ENCODE peak calls at places on chromosome 22, in ten cellular contexts. J, W, M, H, C, X, N, F, I and K are unnamed samples.

GRCh38 chr22:37998543-37998942 is 14.2 kb upstream of the SOX10 start:
- DNase-seq in J (no peak), I (no peak), C (no peak), F (no peak), M (no peak), W (no peak), N (no peak), H (no peak), X (no peak), K (no peak)

GRCh38 chr22:44003776-44004460 is 20.2 kb upstream of the PARVB start:
- DNase-seq in W (no peak), M (no peak), F (no peak), N (no peak), H (no peak), X (no peak), C (no peak), I (no peak), J (no peak), K (no peak)

GRCh38 chr22:20215742-20216141 is 52.4 kb downstream of the RTN4R start:
- DNase-seq in H (no peak), I (no peak), W (no peak), N (no peak), F (no peak), J (no peak), M (no peak), C (no peak), X (no peak), K (no peak)

GRCh38 chr22:43925433-43926348 is 2.1 kb downstream of the PNPLA3 start:
- DNase-seq in H (no peak), N (peak), C (no peak), X (no peak), J (no peak), M (peak), F (no peak), I (no peak), W (no peak), K (no peak)

GRCh38 chr22:46336119-46337078 is 885 bp downstream of the TRMU start:
- DNase-seq in C (peak), M (no peak), N (no peak), X (no peak), W (peak), I (peak), F (no peak), J (no peak), H (no peak), K (no peak)

GRCh38 chr22:16961477-16962186 is 46.4 kb downstream of the GAB4 start:
- DNase-seq in X (peak), N (no peak), W (no peak), J (no peak), I (no peak), M (no peak), C (no peak), H (peak), F (no peak), K (no peak)

GRCh38 chr22:35393116-35394010 is 6.6 kb upstream of the MCM5 start:
- DNase-seq in F (no peak), X (no peak), C (peak), N (no peak), M (no peak), J (no peak), W (no peak), H (no peak), I (no peak), K (no peak)

GRCh38 chr22:29144786-29145160 is 60.9 kb upstream of the EMID1 start:
- DNase-seq in C (no peak), N (no peak), H (no peak), J (no peak), X (no peak), I (no peak), F (no peak), M (no peak), W (no peak), K (no peak)

GRCh38 chr22:42805998-42806481 is 51.0 kb downstream of the ARFGAP3 start:
- DNase-seq in M (no peak), I (no peak), J (no peak), W (no peak), C (no peak), F (no peak), H (no peak), X (no peak), N (no peak), K (no peak)

GRCh38 chr22:45502215-45503070 is at the start of gene FBLN1:
- DNase-seq in F (no peak), M (peak), H (no peak), C (peak), W (peak), I (no peak), J (no peak), X (no peak), N (no peak), K (no peak)

GRCh38 chr22:19178065-19178658 is 374 bp downstream of the SLC25A1 start:
- DNase-seq in F (peak), J (peak), W (peak), M (peak), X (peak), N (no peak), I (peak), C (no peak), H (peak), K (no peak)

GRCh38 chr22:45312856-45313255 is 3.1 kb downstream of the FAM118A start:
- DNase-seq in M (no peak), C (no peak), I (no peak), N (no peak), J (no peak), W (no peak), X (no peak), H (no peak), F (no peak), K (no peak)

GRCh38 chr22:46033256-46034200 is 56.6 kb upstream of the WNT7B start:
- DNase-seq in I (no peak), N (no peak), H (no peak), F (peak), M (no peak), W (no peak), J (no peak), X (no peak), C (peak), K (no peak)

GRCh38 chr22:32591620-32592019 is 117.0 kb downstream of the FBXO7 start:
- DNase-seq in F (peak), M (no peak), X (no peak), N (peak), I (no peak), J (no peak), H (no peak), W (no peak), C (no peak), K (no peak)

GRCh38 chr22:29030618-29031235 is 30.9 kb downstream of the C22orf31 start:
- DNase-seq in F (peak), I (no peak), C (peak), J (no peak), N (no peak), X (no peak), H (no peak), M (no peak), W (peak), K (no peak)

GRCh38 chr22:44578516-44579230 is 80.6 kb upstream of the RTL6 start:
- DNase-seq in M (no peak), J (no peak), N (no peak), W (no peak), C (no peak), I (no peak), X (no peak), F (no peak), H (no peak), K (no peak)

GRCh38 chr22:19873138-19873959 is 18.7 kb upstream of the GNB1L start:
- DNase-seq in C (peak), F (no peak), H (no peak), W (peak), N (no peak), M (no peak), X (peak), J (no peak), I (no peak), K (no peak)

GRCh38 chr22:39292561-39293074 is 26.8 kb downstream of the RPL3 start:
- DNase-seq in H (no peak), F (peak), X (no peak), W (no peak), N (peak), C (peak), M (peak), I (no peak), J (no peak), K (no peak)

GRCh38 chr22:38756631-38757463 is 1.0 kb upstream of the SUN2 start:
- DNase-seq in F (no peak), N (peak), C (no peak), H (no peak), M (no peak), X (no peak), J (no peak), I (peak), W (no peak), K (peak)

GRCh38 chr22:39518124-39518786 is 2.1 kb upstream of the ATF4 start:
- DNase-seq in X (no peak), N (no peak), H (no peak), J (no peak), F (peak), M (no peak), C (no peak), W (no peak), I (no peak), K (no peak)

GRCh38 chr22:25372000-25372595 is 152.7 kb downstream of the CRYBB2 start:
- DNase-seq in F (no peak), J (no peak), N (no peak), M (no peak), W (no peak), C (no peak), X (no peak), I (no peak), H (no peak), K (no peak)